ENCODE peak calls at places on chromosome 14, in nine cellular contexts. One of them, this sample, is unnamed.

GRCh38 chr14:102481791-102482238 is 27.8 kb downstream of the ANKRD9 start:
- DNase-seq in tibial artery: no peak
- DNase-seq in heart left ventricle: no peak
- DNase-seq in AG04450: no peak
- DNase-seq in lower leg skin: no peak
- DNase-seq in foreskin keratinocyte: peak; percentile 67
- DNase-seq in GM20000: no peak
- DNase-seq in AG10803: no peak
- DNase-seq in Calu3: peak; percentile 46
- DNase-seq in this sample: no peak

GRCh38 chr14:104085032-104085888 is at the start of gene ASPG:
- DNase-seq in tibial artery: peak; percentile 17
- DNase-seq in heart left ventricle: peak; percentile 71
- DNase-seq in AG04450: no peak
- DNase-seq in lower leg skin: no peak
- DNase-seq in foreskin keratinocyte: no peak
- DNase-seq in GM20000: no peak
- DNase-seq in AG10803: no peak
- DNase-seq in Calu3: no peak
- DNase-seq in this sample: peak; percentile 12

GRCh38 chr14:77151245-77151644 is 9.7 kb upstream of the ZDHHC22 start:
- DNase-seq in tibial artery: no peak
- DNase-seq in heart left ventricle: no peak
- DNase-seq in AG04450: no peak
- DNase-seq in lower leg skin: no peak
- DNase-seq in foreskin keratinocyte: no peak
- DNase-seq in GM20000: no peak
- DNase-seq in AG10803: no peak
- DNase-seq in Calu3: peak; percentile 56
- DNase-seq in this sample: no peak

GRCh38 chr14:71497645-71498086 is 434.6 kb upstream of the RGS6 start:
- DNase-seq in tibial artery: no peak
- DNase-seq in heart left ventricle: no peak
- DNase-seq in AG04450: peak; percentile 26
- DNase-seq in lower leg skin: no peak
- DNase-seq in foreskin keratinocyte: peak; percentile 65
- DNase-seq in GM20000: peak; percentile 41
- DNase-seq in AG10803: peak; percentile 67
- DNase-seq in Calu3: no peak
- DNase-seq in this sample: no peak

GRCh38 chr14:88503754-88504406 is 50.9 kb downstream of the PTPN21 start:
- DNase-seq in tibial artery: no peak
- DNase-seq in heart left ventricle: no peak
- DNase-seq in AG04450: no peak
- DNase-seq in lower leg skin: no peak
- DNase-seq in foreskin keratinocyte: no peak
- DNase-seq in GM20000: no peak
- DNase-seq in AG10803: no peak
- DNase-seq in Calu3: no peak
- DNase-seq in this sample: no peak

GRCh38 chr14:64035143-64035542 is 182.3 kb downstream of the SYNE2 start:
- DNase-seq in tibial artery: no peak
- DNase-seq in heart left ventricle: no peak
- DNase-seq in AG04450: peak; percentile 24
- DNase-seq in lower leg skin: no peak
- DNase-seq in foreskin keratinocyte: no peak
- DNase-seq in GM20000: no peak
- DNase-seq in AG10803: peak; percentile 61
- DNase-seq in Calu3: no peak
- DNase-seq in this sample: no peak

GRCh38 chr14:92492261-92492660 is 21.3 kb upstream of the RIN3 start:
- DNase-seq in tibial artery: peak; percentile 65
- DNase-seq in heart left ventricle: no peak
- DNase-seq in AG04450: no peak
- DNase-seq in lower leg skin: peak; percentile 38
- DNase-seq in foreskin keratinocyte: no peak
- DNase-seq in GM20000: no peak
- DNase-seq in AG10803: no peak
- DNase-seq in Calu3: no peak
- DNase-seq in this sample: no peak

GRCh38 chr14:95597784-95598204 is 62.9 kb downstream of the GLRX5 start:
- DNase-seq in tibial artery: no peak
- DNase-seq in heart left ventricle: no peak
- DNase-seq in AG04450: no peak
- DNase-seq in lower leg skin: no peak
- DNase-seq in foreskin keratinocyte: peak; percentile 11
- DNase-seq in GM20000: peak; percentile 43
- DNase-seq in AG10803: peak; percentile 19
- DNase-seq in Calu3: no peak
- DNase-seq in this sample: no peak

DNA sequence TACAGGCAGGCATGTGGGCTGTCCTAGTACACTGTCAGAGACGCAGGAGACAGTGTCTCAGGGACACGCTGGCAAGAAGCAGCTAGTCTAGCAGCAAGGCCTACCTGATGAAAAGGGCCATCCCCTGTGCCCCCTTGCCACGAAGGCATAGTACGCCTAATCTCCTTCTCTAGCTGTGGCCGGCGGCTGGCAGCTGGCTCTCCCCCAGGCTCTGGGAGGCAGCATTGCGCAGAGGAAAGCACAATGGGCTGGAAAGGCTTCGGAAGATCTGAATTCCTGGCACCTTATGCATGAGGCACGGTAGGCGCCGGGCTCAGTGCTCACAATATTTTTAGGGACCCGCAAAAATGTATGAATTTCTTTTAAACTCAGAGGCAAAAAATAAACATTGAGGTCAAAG is 16.0 kb upstream of the PLEKHH1 start:
- DNase-seq in tibial artery: no peak
- DNase-seq in heart left ventricle: peak; percentile 67
- DNase-seq in AG04450: no peak
- DNase-seq in lower leg skin: no peak
- DNase-seq in foreskin keratinocyte: no peak
- DNase-seq in GM20000: no peak
- DNase-seq in AG10803: peak; percentile 17
- DNase-seq in Calu3: no peak
- DNase-seq in this sample: no peak
- TF ChIP-seq CTCF in tibial artery: no peak
- TF ChIP-seq CTCF in heart left ventricle: peak; percentile 31
- TF ChIP-seq CTCF in AG04450: no peak
- TF ChIP-seq CTCF in lower leg skin: no peak
- TF ChIP-seq CTCF in foreskin keratinocyte: peak; percentile 50
- TF ChIP-seq CTCF in GM20000: no peak
- TF ChIP-seq CTCF in AG10803: peak; percentile 24
- TF ChIP-seq CTCF in Calu3: no peak
- TF ChIP-seq CTCF in this sample: no peak

DNA sequence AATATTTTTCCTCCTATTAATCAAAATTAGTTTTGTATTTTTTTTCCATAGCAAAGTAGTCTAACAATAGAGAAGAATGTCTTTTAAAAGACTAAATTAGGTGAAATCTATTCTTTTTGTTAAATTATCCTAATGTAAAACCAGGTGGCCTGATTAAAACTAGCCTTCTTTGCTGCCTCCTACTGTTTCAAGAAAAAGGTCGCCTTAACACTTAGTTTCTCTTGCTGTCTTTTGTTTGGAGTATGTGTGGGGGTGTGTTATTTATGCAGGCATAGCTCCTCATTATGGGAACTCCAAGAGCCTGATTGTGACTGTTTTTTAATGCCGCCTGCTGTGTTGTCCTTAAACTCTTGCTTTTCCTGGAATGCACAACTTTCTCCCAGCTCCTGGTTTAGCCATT is 855.3 kb downstream of the DIO2 start:
- DNase-seq in tibial artery: no peak
- DNase-seq in heart left ventricle: no peak
- DNase-seq in AG04450: no peak
- DNase-seq in lower leg skin: no peak
- DNase-seq in foreskin keratinocyte: no peak
- DNase-seq in GM20000: no peak
- DNase-seq in AG10803: no peak
- DNase-seq in Calu3: no peak
- DNase-seq in this sample: no peak
- TF ChIP-seq CTCF in tibial artery: no peak
- TF ChIP-seq CTCF in heart left ventricle: no peak
- TF ChIP-seq CTCF in AG04450: peak; percentile 29
- TF ChIP-seq CTCF in lower leg skin: no peak
- TF ChIP-seq CTCF in foreskin keratinocyte: peak; percentile 46
- TF ChIP-seq CTCF in GM20000: no peak
- TF ChIP-seq CTCF in AG10803: no peak
- TF ChIP-seq CTCF in Calu3: no peak
- TF ChIP-seq CTCF in this sample: no peak

DNA sequence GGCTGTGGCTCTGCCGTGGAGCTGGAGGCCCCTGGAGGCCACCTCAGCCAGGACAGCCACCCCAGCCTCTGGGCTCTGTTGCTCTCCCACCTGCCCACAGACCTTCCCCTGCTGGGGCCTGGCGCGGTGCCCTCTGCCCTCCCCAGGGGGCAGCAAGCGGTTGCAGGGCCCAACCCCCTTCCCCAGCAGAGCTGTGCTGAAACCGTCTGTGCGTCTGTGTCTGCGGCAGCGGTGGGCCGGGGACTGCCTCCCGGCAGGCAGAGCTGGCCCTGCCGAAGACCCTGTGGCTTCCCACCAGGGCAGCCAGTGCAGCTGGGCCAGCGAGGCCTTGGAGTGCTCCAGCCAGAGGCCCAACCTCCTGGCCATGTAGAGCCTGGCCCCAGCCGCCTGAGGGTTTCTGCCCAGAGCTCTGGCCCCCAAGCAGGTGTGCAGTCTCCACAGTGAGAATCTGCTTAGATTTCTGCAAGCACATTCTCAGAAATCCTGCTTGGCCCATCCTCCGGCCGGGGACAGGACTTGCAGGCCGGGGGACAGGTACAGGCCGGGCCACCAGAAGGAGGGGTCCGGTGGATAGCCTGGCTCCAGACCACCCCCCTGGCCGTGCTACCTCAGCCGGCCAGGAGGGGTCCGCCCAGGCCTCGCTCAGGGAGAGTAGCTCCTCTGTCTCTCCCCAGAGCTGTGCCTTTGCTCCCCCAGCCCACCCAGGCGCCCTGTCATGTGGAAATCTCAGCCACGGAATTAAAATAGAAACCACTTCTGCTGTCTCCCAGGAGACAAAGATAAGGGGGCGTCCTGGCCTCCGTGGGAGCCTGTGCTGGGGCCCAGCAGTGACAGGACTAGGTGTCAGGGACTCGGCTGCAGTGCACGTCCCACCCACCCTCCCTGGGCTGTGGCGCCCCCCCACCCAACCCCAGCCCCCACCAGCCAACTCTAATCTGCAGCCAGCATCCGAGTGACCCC is 3.5 kb upstream of the CRIP2 start:
- DNase-seq in tibial artery: no peak
- DNase-seq in heart left ventricle: no peak
- DNase-seq in AG04450: no peak
- DNase-seq in lower leg skin: no peak
- DNase-seq in foreskin keratinocyte: no peak
- DNase-seq in GM20000: no peak
- DNase-seq in AG10803: no peak
- DNase-seq in Calu3: no peak
- DNase-seq in this sample: no peak
- TF ChIP-seq CTCF in tibial artery: no peak
- TF ChIP-seq CTCF in heart left ventricle: peak; percentile 50
- TF ChIP-seq CTCF in AG04450: peak; percentile 30
- TF ChIP-seq CTCF in lower leg skin: no peak
- TF ChIP-seq CTCF in foreskin keratinocyte: no peak
- TF ChIP-seq CTCF in GM20000: no peak
- TF ChIP-seq CTCF in AG10803: peak; percentile 1
- TF ChIP-seq CTCF in Calu3: peak; percentile 4
- TF ChIP-seq CTCF in this sample: no peak

GRCh38 chr14:50311337-50311973 is 574 bp downstream of the L2HGDH start:
- DNase-seq in tibial artery: no peak
- DNase-seq in heart left ventricle: no peak
- DNase-seq in AG04450: no peak
- DNase-seq in lower leg skin: no peak
- DNase-seq in foreskin keratinocyte: no peak
- DNase-seq in GM20000: peak; percentile 17
- DNase-seq in AG10803: no peak
- DNase-seq in Calu3: peak; percentile 87
- DNase-seq in this sample: no peak
- TF ChIP-seq CTCF in tibial artery: no peak
- TF ChIP-seq CTCF in heart left ventricle: peak; percentile 47
- TF ChIP-seq CTCF in AG04450: peak; percentile 50
- TF ChIP-seq CTCF in lower leg skin: no peak
- TF ChIP-seq CTCF in foreskin keratinocyte: peak; percentile 57
- TF ChIP-seq CTCF in GM20000: peak; percentile 40
- TF ChIP-seq CTCF in AG10803: peak; percentile 31
- TF ChIP-seq CTCF in Calu3: no peak
- TF ChIP-seq CTCF in this sample: no peak